ENCODE peak calls at places on chromosomes 6 and 20, in seven cellular contexts. K is NAMALWA; U is AG10803; N is HS-5; G is putamen; Y is activated CD4-positive, alpha-beta T cell treated with anti-CD3 and anti-CD28 coated beads, Interleukin-2, amount 50 U/mL, for 24 hours; C is brain microvascular endothelial cell. O is an unnamed sample.

GRCh38 chr6:74879234-74879633 is 326.6 kb downstream of the COL12A1 start:
- DNase-seq in K (no peak), C (peak; percentile 61), N (peak; percentile 58), G (no peak), U (peak; percentile 82), Y (no peak), O (no peak)

GRCh38 chr20:61482425-61482887 is 230.4 kb downstream of the CDH4 start:
- DNase-seq in G (no peak), Y (no peak), C (no peak), U (no peak), N (no peak), K (no peak), O (no peak)

GRCh38 chr20:61186771-61187170 is 65.3 kb upstream of the CDH4 start:
- DNase-seq in C (peak; percentile 45), K (no peak), G (no peak), N (no peak), Y (no peak), U (peak; percentile 42), O (no peak)

GRCh38 chr6:125792680-125793079 is 1.9 kb downstream of the NCOA7 start:
- DNase-seq in N (no peak), G (no peak), U (peak; percentile 23), K (no peak), C (no peak), Y (no peak), O (no peak)

GRCh38 chr20:37697314-37697713 is 3.5 kb downstream of the CTNNBL1 start:
- DNase-seq in N (no peak), G (no peak), Y (no peak), U (no peak), K (peak; percentile 11), C (no peak), O (no peak)

GRCh38 chr20:32436142-32436861 is 78.2 kb downstream of the ASXL1 start:
- DNase-seq in G (no peak), Y (no peak), U (no peak), N (no peak), K (no peak), C (no peak), O (no peak)

GRCh38 chr6:105821027-105821426 is 265.1 kb upstream of the PRDM1 start:
- DNase-seq in C (no peak), Y (no peak), G (no peak), U (no peak), N (no peak), K (peak; percentile 27), O (no peak)

GRCh38 chr6:157952751-157953479 is 28.7 kb upstream of the SYNJ2 start:
- DNase-seq in K (no peak), G (no peak), Y (no peak), N (no peak), C (no peak), U (no peak), O (no peak)

GRCh38 chr20:34872604-34873224 is at the start of gene GGT7:
- DNase-seq in G (peak; percentile 81), C (peak; percentile 41), K (peak; percentile 83), Y (peak; percentile 83), N (no peak), U (peak; percentile 69), O (peak; percentile 89)

GRCh38 chr6:157086632-157087031 is 236.7 kb downstream of the TMEM242 start:
- DNase-seq in C (no peak), U (no peak), G (no peak), Y (no peak), N (no peak), K (no peak), O (no peak)

GRCh38 chr6:14804444-14805210 is 441.2 kb upstream of the JARID2 start:
- DNase-seq in Y (no peak), K (no peak), U (peak; percentile 93), C (peak; percentile 89), G (peak; percentile 75), N (no peak), O (peak; percentile 89)

GRCh38 chr6:152309648-152310047 is 327.5 kb downstream of the SYNE1 start:
- DNase-seq in C (no peak), K (no peak), Y (peak; percentile 54), U (no peak), N (no peak), G (peak; percentile 73), O (peak; percentile 75)

GRCh38 chr20:45229264-45230056 is 8.3 kb downstream of the SEMG2 start:
- DNase-seq in G (no peak), N (no peak), C (no peak), K (peak; percentile 76), U (no peak), Y (peak; percentile 28), O (no peak)

GRCh38 chr20:60071965-60072364 is 113.7 kb downstream of the CDH26 start:
- DNase-seq in N (no peak), G (no peak), U (peak; percentile 17), C (peak; percentile 65), Y (no peak), K (no peak), O (no peak)

GRCh38 chr20:32028647-32029372 is 18.6 kb downstream of the CCM2L start:
- DNase-seq in Y (no peak), N (no peak), U (no peak), G (no peak), K (no peak), C (no peak), O (no peak)

GRCh38 chr6:96927660-96928059 is 3.1 kb downstream of the KLHL32 start:
- DNase-seq in G (no peak), N (no peak), U (no peak), C (no peak), K (no peak), Y (no peak), O (no peak)

GRCh38 chr6:13404115-13404891 is 76.0 kb upstream of the TBC1D7 start:
- DNase-seq in C (peak; percentile 25), Y (no peak), K (no peak), N (peak; percentile 15), U (peak; percentile 54), G (no peak), O (no peak)

GRCh38 chr6:24630861-24631505 is 15.0 kb downstream of the KIAA0319 start:
- DNase-seq in G (no peak), Y (no peak), U (no peak), N (no peak), C (no peak), K (no peak), O (no peak)

GRCh38 chr20:3248167-3248992 is 9.4 kb upstream of the SLC4A11 start:
- DNase-seq in G (no peak), Y (no peak), C (no peak), N (no peak), U (peak; percentile 33), K (no peak), O (no peak)

GRCh38 chr6:106997392-106998257 is 23.1 kb upstream of the CD24 start:
- DNase-seq in N (no peak), G (peak; percentile 18), K (peak; percentile 86), Y (peak; percentile 32), U (peak; percentile 64), C (peak; percentile 8), O (peak; percentile 16)

GRCh38 chr6:22231616-22232015 is 65.2 kb downstream of the PRL start:
- DNase-seq in N (no peak), Y (no peak), C (peak; percentile 45), K (no peak), G (no peak), U (no peak), O (no peak)

GRCh38 chr6:43804550-43805223 is 34.7 kb downstream of the VEGFA start:
- DNase-seq in U (no peak), G (no peak), K (no peak), N (no peak), C (no peak), Y (no peak), O (no peak)

GRCh38 chr6:158488065-158488464 is 71.8 kb upstream of the TMEM181 start:
- DNase-seq in Y (no peak), U (peak; percentile 96), K (no peak), N (peak; percentile 91), C (peak; percentile 94), G (peak; percentile 56), O (peak; percentile 40)

GRCh38 chr6:137677714-137678113 is 183.5 kb upstream of the OLIG3 start:
- DNase-seq in K (no peak), G (no peak), Y (no peak), C (no peak), N (no peak), U (no peak), O (no peak)

GRCh38 chr6:34205466-34205865 is 31.2 kb upstream of the HMGA1 start:
- DNase-seq in N (no peak), G (no peak), Y (no peak), C (peak; percentile 1), U (no peak), K (no peak), O (no peak)

GRCh38 chr20:11850901-11851300 is 66.8 kb upstream of the BTBD3 start:
- DNase-seq in N (peak; percentile 73), Y (no peak), C (peak; percentile 43), G (no peak), K (no peak), U (peak; percentile 34), O (no peak)

GRCh38 chr6:126764696-126765095 is 353.8 kb upstream of the RSPO3 start:
- DNase-seq in C (no peak), U (no peak), N (no peak), Y (no peak), K (no peak), G (no peak), O (no peak)

GRCh38 chr6:146883640-146884531 is 285.1 kb downstream of the ADGB start:
- DNase-seq in U (no peak), G (no peak), Y (no peak), N (no peak), K (no peak), C (no peak), O (no peak)

GRCh38 chr6:128491041-128491642 is 29.3 kb downstream of the PTPRK start:
- DNase-seq in N (no peak), G (no peak), C (peak; percentile 41), Y (no peak), U (no peak), K (no peak), O (no peak)

GRCh38 chr20:59253779-59254319 is 46.6 kb upstream of the EDN3 start:
- DNase-seq in K (no peak), Y (peak; percentile 25), G (no peak), U (no peak), C (no peak), N (no peak), O (no peak)

GRCh38 chr6:126040826-126041225 is 54.5 kb downstream of the TRMT11 start:
- DNase-seq in U (peak; percentile 77), G (no peak), Y (no peak), C (peak; percentile 62), K (no peak), N (peak; percentile 53), O (no peak)

GRCh38 chr6:7200598-7201443 is 93.1 kb downstream of the RREB1 start:
- DNase-seq in C (no peak), U (no peak), G (no peak), N (no peak), K (no peak), Y (no peak), O (no peak)

GRCh38 chr6:54515013-54515412 is 206.8 kb downstream of the TINAG start:
- DNase-seq in U (no peak), G (no peak), N (no peak), Y (no peak), K (no peak), C (no peak), O (no peak)

GRCh38 chr20:38252292-38253288 is 7.9 kb downstream of the KIAA1755 start:
- DNase-seq in K (no peak), N (no peak), C (no peak), G (no peak), Y (no peak), U (no peak), O (peak; percentile 51)

GRCh38 chr6:46023216-46023915 is 7.7 kb upstream of the CLIC5 start:
- DNase-seq in N (no peak), U (peak; percentile 19), G (no peak), C (no peak), K (no peak), Y (no peak), O (no peak)

GRCh38 chr6:112906737-112907136 is 559.6 kb downstream of the RFPL4B start:
- DNase-seq in Y (no peak), G (no peak), U (peak; percentile 97), K (no peak), N (no peak), C (peak; percentile 81), O (no peak)

GRCh38 chr20:56870271-56870670 is 241.2 kb downstream of the TFAP2C start:
- DNase-seq in Y (no peak), G (no peak), K (no peak), N (no peak), U (no peak), C (no peak), O (no peak)

GRCh38 chr6:69792292-69792691 is 4.5 kb downstream of the LMBRD1 start:
- DNase-seq in U (no peak), G (no peak), C (no peak), Y (no peak), N (no peak), K (no peak), O (no peak)

O was measured in head of caudate nucleus.